ENCODE peak calls at places on chromosomes 7 and 10, in ten cellular contexts. U is T-helper 9 cell; S is NCI-H187; N is cardiac septum; J is EH; T is stimulated activated CD8-positive, alpha-beta memory T cell treated with anti-CD3 and anti-CD28 coated beads, Interleukin-4, amount 100 ng/mL, for 24 hours; X is astrocyte of the spinal cord; V is lower leg skin; B is NCI-H2171 treated with DMSO at 0.1 percent for 48 hours; L is cardiac muscle cell. W is an unnamed sample.

GRCh38 chr10:127349737-127350136 is 153.3 kb upstream of the INSYN2A start:
- DNase-seq in V (no peak), L (no peak), U (no peak), S (no peak), J (peak; percentile 84), X (peak; percentile 32), B (no peak), N (no peak), T (no peak), W (no peak)

GRCh38 chr7:42181566-42181965 is 55.4 kb downstream of the GLI3 start:
- DNase-seq in S (no peak), B (no peak), T (no peak), L (no peak), J (peak; percentile 54), U (no peak), V (no peak), X (peak; percentile 2), N (no peak), W (no peak)

GRCh38 chr10:124906551-124907001 is 35.3 kb upstream of the ZRANB1 start:
- DNase-seq in L (peak; percentile 82), B (no peak), J (peak; percentile 95), X (peak; percentile 91), T (no peak), U (no peak), N (no peak), V (no peak), S (no peak), W (peak; percentile 80)

GRCh38 chr7:87110778-87111177 is 41.5 kb upstream of the DMTF1 start:
- DNase-seq in V (no peak), T (no peak), X (peak; percentile 2), L (peak; percentile 73), N (no peak), J (peak; percentile 8), S (no peak), U (no peak), B (no peak), W (no peak)

GRCh38 chr7:101200862-101201599 is at the start of gene MOGAT3:
- DNase-seq in V (no peak), U (no peak), S (no peak), T (no peak), L (no peak), X (no peak), J (no peak), B (no peak), N (no peak), W (no peak)

GRCh38 chr7:102082693-102083385 is 203.8 kb upstream of the SH2B2 start:
- DNase-seq in S (no peak), L (peak; percentile 15), X (no peak), T (no peak), V (no peak), B (no peak), N (no peak), U (no peak), J (peak; percentile 36), W (no peak)

GRCh38 chr10:29730461-29730860 is 95.7 kb upstream of the SVIL start:
- DNase-seq in B (no peak), S (no peak), L (no peak), U (no peak), X (no peak), N (no peak), V (no peak), J (no peak), T (no peak), W (no peak)

GRCh38 chr7:142556745-142557144 is 192.5 kb upstream of the PRSS1 start:
- DNase-seq in J (peak; percentile 98), X (peak; percentile 97), V (peak; percentile 87), N (no peak), U (no peak), T (no peak), S (no peak), B (no peak), L (peak; percentile 96), W (peak; percentile 81)

GRCh38 chr7:151440799-151441443 is 980 bp upstream of the CRYGN start:
- DNase-seq in B (no peak), X (no peak), J (no peak), T (no peak), L (peak; percentile 65), N (no peak), U (no peak), S (no peak), V (no peak), W (no peak)

GRCh38 chr10:18303851-18304800 is 163.9 kb downstream of the CACNB2 start:
- DNase-seq in L (no peak), B (peak; percentile 16), V (no peak), X (no peak), U (no peak), S (no peak), J (no peak), T (no peak), N (no peak), W (no peak)

GRCh38 chr7:106891545-106892410 is 26.7 kb downstream of the PIK3CG start:
- DNase-seq in V (no peak), J (no peak), T (no peak), L (peak; percentile 17), N (no peak), U (no peak), S (no peak), X (no peak), B (no peak), W (no peak)

GRCh38 chr7:2954433-2954853 is 89.2 kb downstream of the CARD11 start:
- DNase-seq in N (peak; percentile 73), J (no peak), V (peak; percentile 70), X (no peak), L (no peak), B (no peak), S (no peak), T (peak; percentile 42), U (no peak), W (no peak)

GRCh38 chr7:34523233-34523918 is 134.6 kb upstream of the NPSR1 start:
- DNase-seq in N (no peak), J (peak; percentile 36), X (peak; percentile 25), B (peak; percentile 22), U (no peak), V (no peak), T (no peak), L (peak; percentile 1), S (no peak), W (no peak)

GRCh38 chr7:135282621-135283295 is 49.1 kb downstream of the STRA8 start:
- DNase-seq in N (no peak), T (no peak), S (no peak), L (peak; percentile 78), X (peak; percentile 88), V (peak; percentile 72), J (no peak), B (no peak), U (peak; percentile 5), W (peak; percentile 60)

GRCh38 chr10:3363316-3364070 is 190.9 kb upstream of the PITRM1 start:
- DNase-seq in N (no peak), L (peak; percentile 28), S (no peak), X (no peak), B (no peak), J (no peak), U (no peak), V (no peak), T (no peak), W (no peak)

GRCh38 chr10:79153753-79154152 is 85.0 kb downstream of the ZMIZ1 start:
- DNase-seq in B (no peak), X (no peak), V (peak; percentile 90), U (no peak), N (no peak), J (no peak), L (no peak), S (no peak), T (no peak), W (no peak)

GRCh38 chr7:143388051-143388450 is 6.9 kb downstream of the ZYX start:
- DNase-seq in T (no peak), S (no peak), J (no peak), V (peak; percentile 78), X (no peak), U (no peak), B (no peak), N (no peak), L (no peak), W (no peak)

GRCh38 chr10:86366033-86366901 is at the start of gene GRID1:
- DNase-seq in X (no peak), S (no peak), L (peak; percentile 15), J (peak; percentile 16), N (peak; percentile 73), T (no peak), B (peak; percentile 23), U (no peak), V (peak; percentile 86), W (no peak)

GRCh38 chr10:73338801-73339368 is 19.8 kb downstream of the CFAP70 start:
- DNase-seq in B (no peak), N (no peak), U (no peak), T (no peak), J (no peak), S (no peak), V (no peak), L (no peak), X (no peak), W (no peak)

GRCh38 chr7:145156834-145157233 is 321.0 kb upstream of the TPK1 start:
- DNase-seq in L (no peak), B (peak; percentile 32), N (no peak), V (no peak), X (no peak), T (no peak), U (no peak), J (no peak), S (no peak), W (no peak)

GRCh38 chr7:12715372-12716133 is 28.1 kb downstream of the ARL4A start:
- DNase-seq in L (peak; percentile 98), J (peak; percentile 83), B (no peak), S (no peak), X (peak; percentile 99), U (no peak), V (peak; percentile 90), N (peak; percentile 84), T (peak; percentile 4), W (peak; percentile 81)

GRCh38 chr7:131692131-131692960 is 135.9 kb upstream of the PODXL start:
- DNase-seq in S (peak; percentile 72), N (no peak), U (no peak), V (peak; percentile 86), X (peak; percentile 25), L (peak; percentile 53), J (peak; percentile 39), T (peak; percentile 31), B (peak; percentile 89), W (peak; percentile 9)

GRCh38 chr7:51075681-51076580 is 240.7 kb downstream of the COBL start:
- DNase-seq in B (no peak), U (no peak), L (no peak), V (peak; percentile 49), X (no peak), J (no peak), T (no peak), N (no peak), S (no peak), W (no peak)

GRCh38 chr10:90912176-90912575 is 8.7 kb downstream of the ANKRD1 start:
- DNase-seq in B (no peak), X (no peak), N (no peak), L (no peak), J (peak; percentile 20), U (no peak), S (no peak), T (no peak), V (no peak), W (no peak)

W was measured in stromal cell of bone marrow.